ENCODE peak calls at places on chromosomes 1 and 21, in nine cellular contexts. X is esophagus squamous epithelium, J is lower leg skin, F is esophagus muscularis mucosa, A is uterus, P is prostate gland, U is HCT116, R is right lobe of liver, L is suprapubic skin. I is an unnamed sample.

GRCh38 chr1:41618066-41618825 is 133.8 kb upstream of the EDN2 start:
- DNase-seq in X (no peak), J (peak; percentile 79), F (peak; percentile 85), A (peak; percentile 78), P (peak; percentile 92), U (no peak), R (peak; percentile 85), L (peak; percentile 91), I (peak; percentile 95)

GRCh38 chr21:21163904-21164303 is 165.7 kb downstream of the NCAM2 start:
- DNase-seq in X (no peak), J (peak; percentile 16), F (no peak), A (no peak), P (peak; percentile 38), U (peak; percentile 7), R (no peak), L (no peak), I (no peak)

GRCh38 chr1:222196736-222197135 is 351.2 kb downstream of the HHIPL2 start:
- DNase-seq in X (no peak), J (no peak), F (no peak), A (no peak), P (no peak), U (no peak), R (no peak), L (no peak), I (no peak)

GRCh38 chr1:229882621-229883020 is 184.4 kb upstream of the GALNT2 start:
- DNase-seq in X (no peak), J (no peak), F (peak; percentile 62), A (no peak), P (no peak), U (no peak), R (no peak), L (no peak), I (no peak)

GRCh38 chr1:71232166-71232763 is 151.4 kb upstream of the ZRANB2 start:
- DNase-seq in X (no peak), J (peak; percentile 22), F (no peak), A (peak; percentile 13), P (no peak), U (no peak), R (no peak), L (no peak), I (no peak)

GRCh38 chr1:68120136-68120791 is 69.8 kb upstream of the DIRAS3 start:
- DNase-seq in X (no peak), J (peak; percentile 72), F (peak; percentile 93), A (peak; percentile 26), P (peak; percentile 66), U (peak; percentile 69), R (no peak), L (no peak), I (peak; percentile 59)

GRCh38 chr21:35212393-35213127 is 163.5 kb upstream of the RUNX1 start:
- DNase-seq in X (no peak), J (no peak), F (no peak), A (no peak), P (no peak), U (no peak), R (no peak), L (no peak), I (no peak)

GRCh38 chr1:214997685-214998084 is 84.9 kb upstream of the KCNK2 start:
- DNase-seq in X (no peak), J (no peak), F (no peak), A (no peak), P (no peak), U (no peak), R (no peak), L (no peak), I (no peak)

GRCh38 chr1:184648856-184649201 is 105.8 kb downstream of the EDEM3 start:
- DNase-seq in X (no peak), J (no peak), F (peak; percentile 24), A (no peak), P (no peak), U (no peak), R (no peak), L (no peak), I (no peak)

GRCh38 chr1:171122903-171123302 is 32.2 kb downstream of the FMO3 start:
- DNase-seq in X (no peak), J (no peak), F (no peak), A (no peak), P (no peak), U (no peak), R (no peak), L (no peak), I (no peak)

GRCh38 chr1:226599636-226600238 is 51.2 kb downstream of the STUM start:
- DNase-seq in X (no peak), J (no peak), F (no peak), A (no peak), P (no peak), U (no peak), R (no peak), L (no peak), I (no peak)

GRCh38 chr1:198686069-198686728 is 47.4 kb downstream of the PTPRC start:
- DNase-seq in X (no peak), J (no peak), F (no peak), A (no peak), P (no peak), U (peak; percentile 26), R (no peak), L (no peak), I (no peak)

GRCh38 chr1:15492572-15492971 is 16.7 kb downstream of the CELA2B start:
- DNase-seq in X (no peak), J (no peak), F (no peak), A (no peak), P (no peak), U (no peak), R (no peak), L (no peak), I (no peak)

DNA sequence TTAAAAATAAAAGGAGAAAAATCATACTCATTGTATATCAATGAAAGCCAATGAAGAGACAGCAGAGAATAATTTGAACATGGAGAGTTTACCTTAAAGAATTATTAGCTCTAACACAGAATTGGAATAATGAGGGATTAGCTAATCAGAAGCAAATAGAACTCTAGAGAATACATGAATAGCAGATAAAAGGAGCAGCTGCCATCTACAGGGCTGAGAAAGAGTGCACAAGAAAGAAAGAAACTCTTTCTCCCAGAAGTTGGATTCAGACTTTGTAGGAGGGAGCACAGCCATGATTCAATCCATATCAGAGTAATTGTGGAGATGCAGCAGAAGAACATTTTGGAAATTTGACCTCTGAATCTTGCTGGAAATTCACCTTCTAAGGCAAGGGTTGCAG is 1171.2 kb downstream of the PLA2G4A start:
- DNase-seq in X (no peak), J (no peak), F (no peak), A (no peak), P (no peak), U (no peak), R (no peak), L (no peak), I (no peak)
- TF ChIP-seq CTCF in X (no peak), J (no peak), F (no peak), A (no peak), P (peak; percentile 32), U (peak; percentile 15), R (peak; percentile 64), L (no peak), I (no peak)

GRCh38 chr1:36306902-36307456 is 811 bp downstream of the SH3D21 start:
- DNase-seq in X (no peak), J (peak; percentile 89), F (peak; percentile 96), A (peak; percentile 95), P (peak; percentile 92), U (peak; percentile 72), R (peak; percentile 95), L (peak; percentile 92), I (peak; percentile 93)
- TF ChIP-seq POLR2A in X (peak; percentile 56), J (no peak), F (no peak), A (peak; percentile 83), P (peak; percentile 88), U (peak; percentile 94), R (peak; percentile 61), L (no peak), I (no peak)

DNA sequence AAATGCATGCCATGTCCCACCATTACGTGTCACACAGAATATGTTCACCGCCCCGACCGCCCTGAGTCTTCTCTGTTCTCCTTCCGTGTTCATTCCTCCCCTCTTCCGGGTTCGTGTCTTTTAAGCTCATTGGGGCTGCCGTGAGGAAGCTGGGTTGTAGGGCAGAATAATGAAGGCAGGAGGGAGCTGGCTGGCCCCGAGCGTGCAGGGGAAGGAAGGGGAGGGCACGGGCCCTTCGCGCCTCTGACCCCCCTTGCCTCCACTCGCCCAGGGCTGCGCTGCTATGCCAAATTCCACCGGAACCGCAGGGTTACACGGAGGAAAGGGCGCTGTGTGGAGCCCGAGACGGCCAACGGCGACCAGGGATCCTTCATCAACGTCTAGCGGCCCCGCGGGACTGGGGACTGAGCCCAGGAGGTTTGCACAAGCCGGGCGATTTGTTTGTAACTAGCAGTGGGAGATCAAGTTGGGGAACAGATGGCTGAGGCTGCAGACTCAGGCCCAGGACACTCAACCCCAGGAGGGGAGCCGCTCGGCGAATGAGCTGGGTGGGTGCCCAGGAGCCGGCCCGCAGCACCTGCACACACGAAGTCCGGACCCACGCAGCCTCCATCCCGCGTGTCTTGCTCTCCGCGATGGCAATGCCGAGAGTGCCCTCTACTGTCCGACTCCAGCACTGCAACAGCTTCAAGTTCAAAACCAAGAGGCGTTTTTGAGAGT is 16.5 kb upstream of the AGTRAP start:
- DNase-seq in X (peak; percentile 37), J (peak; percentile 77), F (peak; percentile 95), A (peak; percentile 82), P (peak; percentile 76), U (no peak), R (peak; percentile 77), L (peak; percentile 94), I (peak; percentile 70)
- TF ChIP-seq CTCF in X (peak; percentile 96), J (no peak), F (no peak), A (peak; percentile 90), P (peak; percentile 84), U (peak; percentile 98), R (peak; percentile 92), L (peak; percentile 95), I (peak; percentile 95)

GRCh38 chr1:160710531-160711252 is 930 bp downstream of the CD48 start:
- DNase-seq in X (no peak), J (no peak), F (no peak), A (no peak), P (no peak), U (no peak), R (no peak), L (no peak), I (no peak)

GRCh38 chr1:160709715-160710114 is 1.9 kb downstream of the CD48 start:
- DNase-seq in X (no peak), J (no peak), F (no peak), A (no peak), P (no peak), U (no peak), R (no peak), L (no peak), I (no peak)

GRCh38 chr1:160707171-160708109 is 4.2 kb downstream of the CD48 start:
- DNase-seq in X (no peak), J (no peak), F (no peak), A (no peak), P (no peak), U (no peak), R (no peak), L (no peak), I (no peak)

GRCh38 chr1:160708118-160708517 is 3.5 kb downstream of the CD48 start:
- DNase-seq in X (no peak), J (no peak), F (no peak), A (no peak), P (no peak), U (no peak), R (no peak), L (no peak), I (no peak)

DNA sequence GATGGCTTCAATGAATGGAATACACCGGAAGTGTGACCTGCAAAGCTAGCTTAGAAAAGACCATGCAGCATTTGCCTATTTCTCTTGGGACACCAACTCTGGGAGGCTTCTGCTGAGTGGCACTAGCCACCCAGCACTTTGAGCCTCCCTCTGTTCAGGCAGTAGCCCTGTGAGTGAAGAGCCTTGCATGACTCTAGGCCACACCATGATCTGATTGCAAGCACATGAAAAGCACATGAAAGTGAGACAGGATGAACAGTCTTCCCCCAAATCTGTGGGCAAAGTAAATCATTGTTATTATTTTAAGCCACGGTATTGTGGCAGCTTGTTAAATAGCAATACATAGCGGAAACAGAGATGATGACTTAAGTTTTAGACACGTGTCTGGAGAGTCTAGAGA is 2.8 kb downstream of the CD48 start:
- DNase-seq in X (no peak), J (no peak), F (no peak), A (no peak), P (no peak), U (no peak), R (no peak), L (no peak), I (no peak)
- TF ChIP-seq POLR2A in X (no peak), J (no peak), F (no peak), A (no peak), P (no peak), U (no peak), R (no peak), L (no peak), I (no peak)

I was measured in breast epithelium.